ENCODE peak calls at places on chromosome 10, in nine cellular contexts. V is GM12891, H is gastrocnemius medialis, M is suprapubic skin, L is IMR-90, X is HCT116, W is heart left ventricle, N is esophagus muscularis mucosa, T is endothelial cell of umbilical vein. R is an unnamed sample.

GRCh38 chr10:12777840-12778585 is 223.5 kb downstream of the CCDC3 start:
- DNase-seq in V (no peak), H (no peak), M (no peak), L (no peak), X (no peak), W (no peak), N (no peak), T (no peak), R (no peak)

GRCh38 chr10:131239926-131240325 is 71.6 kb downstream of the TCERG1L start:
- DNase-seq in V (no peak), H (no peak), M (no peak), L (no peak), X (no peak), W (no peak), N (no peak), T (no peak), R (no peak)

GRCh38 chr10:649798-650690 is 39.4 kb downstream of the DIP2C start:
- DNase-seq in V (no peak), H (no peak), M (no peak), L (peak; percentile 82), X (no peak), W (no peak), N (no peak), T (no peak), R (no peak)

GRCh38 chr10:110724116-110724701 is 80.1 kb downstream of the RBM20 start:
- DNase-seq in V (no peak), H (no peak), M (no peak), L (no peak), X (no peak), W (no peak), N (no peak), T (no peak), R (no peak)

GRCh38 chr10:104109908-104110662 is 11.9 kb upstream of the SFR1 start:
- DNase-seq in V (no peak), H (no peak), M (no peak), L (peak; percentile 87), X (peak; percentile 90), W (no peak), N (no peak), T (peak; percentile 62), R (no peak)

GRCh38 chr10:133144771-133145170 is 15.2 kb upstream of the KNDC1 start:
- DNase-seq in V (no peak), H (no peak), M (peak; percentile 21), L (no peak), X (no peak), W (no peak), N (no peak), T (no peak), R (no peak)

GRCh38 chr10:97676770-97677581 is 10.1 kb downstream of the AVPI1 start:
- DNase-seq in V (peak; percentile 66), H (no peak), M (no peak), L (peak; percentile 63), X (no peak), W (no peak), N (no peak), T (peak; percentile 61), R (peak; percentile 54)

GRCh38 chr10:22244001-22244400 is 26.2 kb upstream of the EBLN1 start:
- DNase-seq in V (no peak), H (no peak), M (no peak), L (no peak), X (no peak), W (no peak), N (no peak), T (no peak), R (no peak)

GRCh38 chr10:62818426-62819011 is 2.4 kb upstream of the EGR2 start:
- DNase-seq in V (no peak), H (no peak), M (no peak), L (no peak), X (no peak), W (peak; percentile 38), N (no peak), T (peak; percentile 6), R (no peak)

GRCh38 chr10:62817763-62818425 is 1.7 kb upstream of the EGR2 start:
- DNase-seq in V (peak; percentile 81), H (peak; percentile 35), M (peak; percentile 82), L (peak; percentile 61), X (peak; percentile 56), W (peak; percentile 75), N (no peak), T (peak; percentile 62), R (peak; percentile 84)

GRCh38 chr10:62816179-62817119 is at the start of gene EGR2:
- DNase-seq in V (peak; percentile 85), H (peak; percentile 86), M (peak; percentile 97), L (peak; percentile 94), X (peak; percentile 89), W (peak; percentile 93), N (peak; percentile 99), T (peak; percentile 91), R (peak; percentile 84)

GRCh38 chr10:62815373-62816111 is 624 bp downstream of the EGR2 start:
- DNase-seq in V (no peak), H (no peak), M (no peak), L (no peak), X (no peak), W (no peak), N (no peak), T (peak; percentile 15), R (no peak)

GRCh38 chr10:62817120-62817762 is 1.1 kb upstream of the EGR2 start:
- DNase-seq in V (peak; percentile 47), H (peak; percentile 18), M (peak; percentile 76), L (peak; percentile 28), X (no peak), W (peak; percentile 70), N (no peak), T (peak; percentile 29), R (peak; percentile 52)
- TF ChIP-seq POLR2A in V (peak; percentile 55), H (no peak), M (no peak), L (peak; percentile 23), X (no peak), W (no peak), N (no peak), T (no peak), R (peak; percentile 47)

GRCh38 chr10:11469575-11470391 is 141.7 kb downstream of the USP6NL start:
- DNase-seq in V (no peak), H (no peak), M (no peak), L (no peak), X (no peak), W (no peak), N (no peak), T (no peak), R (no peak)
- TF ChIP-seq POLR2A in V (no peak), H (no peak), M (no peak), L (no peak), X (no peak), W (no peak), N (no peak), T (no peak), R (no peak)

GRCh38 chr10:99930731-99931550 is 78.8 kb downstream of the DNMBP start:
- DNase-seq in V (no peak), H (no peak), M (no peak), L (peak; percentile 44), X (peak; percentile 89), W (no peak), N (no peak), T (no peak), R (no peak)

GRCh38 chr10:99929360-99929759 is 80.4 kb downstream of the DNMBP start:
- DNase-seq in V (no peak), H (no peak), M (no peak), L (no peak), X (no peak), W (no peak), N (no peak), T (no peak), R (no peak)

GRCh38 chr10:99926925-99927718 is 82.6 kb downstream of the DNMBP start:
- DNase-seq in V (no peak), H (peak; percentile 11), M (no peak), L (peak; percentile 66), X (no peak), W (peak; percentile 72), N (no peak), T (peak; percentile 91), R (no peak)

GRCh38 chr10:99924856-99925255 is 84.9 kb downstream of the DNMBP start:
- DNase-seq in V (no peak), H (no peak), M (no peak), L (no peak), X (no peak), W (no peak), N (no peak), T (no peak), R (no peak)

DNA sequence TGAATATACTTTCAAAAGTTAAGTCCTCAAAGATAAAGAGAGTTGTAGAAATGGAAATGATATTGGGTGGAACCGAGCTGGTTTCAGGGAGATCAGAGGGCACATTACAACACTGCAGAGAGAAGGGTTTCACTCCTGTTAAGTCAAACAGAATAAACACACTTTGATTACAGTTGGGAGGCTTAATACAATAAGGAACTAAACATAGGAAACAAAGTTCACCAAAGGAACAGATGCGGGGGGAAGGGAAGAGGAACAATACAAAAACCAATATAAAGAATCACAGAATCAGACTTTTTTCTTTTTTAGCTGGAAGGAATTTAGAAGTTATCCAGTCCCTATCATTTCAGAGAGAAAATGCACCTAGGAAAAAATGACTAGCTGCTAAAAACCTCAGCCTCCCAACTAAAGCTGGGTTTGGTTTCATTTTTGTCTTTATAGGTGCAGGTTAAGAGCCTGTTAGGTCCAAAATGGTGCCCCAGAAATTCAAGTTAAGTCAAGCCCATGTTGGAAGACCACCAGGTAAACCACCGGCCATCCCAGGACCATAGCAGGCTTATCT is 81.9 kb downstream of the DNMBP start:
- DNase-seq in V (no peak), H (no peak), M (no peak), L (no peak), X (no peak), W (no peak), N (no peak), T (peak; percentile 77), R (no peak)
- TF ChIP-seq POLR2A in V (no peak), H (no peak), M (no peak), L (no peak), X (no peak), W (no peak), N (no peak), T (peak; percentile 26), R (no peak)

GRCh38 chr10:7308826-7309225 is 102.0 kb downstream of the SFMBT2 start:
- DNase-seq in V (no peak), H (no peak), M (no peak), L (no peak), X (no peak), W (no peak), N (no peak), T (no peak), R (no peak)

GRCh38 chr10:7314068-7314646 is 96.7 kb downstream of the SFMBT2 start:
- DNase-seq in V (no peak), H (no peak), M (no peak), L (no peak), X (no peak), W (no peak), N (peak; percentile 57), T (no peak), R (no peak)

GRCh38 chr10:7310076-7310475 is 100.8 kb downstream of the SFMBT2 start:
- DNase-seq in V (no peak), H (peak; percentile 37), M (no peak), L (no peak), X (no peak), W (no peak), N (peak; percentile 64), T (no peak), R (no peak)

GRCh38 chr10:7312179-7312857 is 98.5 kb downstream of the SFMBT2 start:
- DNase-seq in V (no peak), H (no peak), M (no peak), L (peak; percentile 16), X (no peak), W (no peak), N (no peak), T (no peak), R (no peak)

DNA sequence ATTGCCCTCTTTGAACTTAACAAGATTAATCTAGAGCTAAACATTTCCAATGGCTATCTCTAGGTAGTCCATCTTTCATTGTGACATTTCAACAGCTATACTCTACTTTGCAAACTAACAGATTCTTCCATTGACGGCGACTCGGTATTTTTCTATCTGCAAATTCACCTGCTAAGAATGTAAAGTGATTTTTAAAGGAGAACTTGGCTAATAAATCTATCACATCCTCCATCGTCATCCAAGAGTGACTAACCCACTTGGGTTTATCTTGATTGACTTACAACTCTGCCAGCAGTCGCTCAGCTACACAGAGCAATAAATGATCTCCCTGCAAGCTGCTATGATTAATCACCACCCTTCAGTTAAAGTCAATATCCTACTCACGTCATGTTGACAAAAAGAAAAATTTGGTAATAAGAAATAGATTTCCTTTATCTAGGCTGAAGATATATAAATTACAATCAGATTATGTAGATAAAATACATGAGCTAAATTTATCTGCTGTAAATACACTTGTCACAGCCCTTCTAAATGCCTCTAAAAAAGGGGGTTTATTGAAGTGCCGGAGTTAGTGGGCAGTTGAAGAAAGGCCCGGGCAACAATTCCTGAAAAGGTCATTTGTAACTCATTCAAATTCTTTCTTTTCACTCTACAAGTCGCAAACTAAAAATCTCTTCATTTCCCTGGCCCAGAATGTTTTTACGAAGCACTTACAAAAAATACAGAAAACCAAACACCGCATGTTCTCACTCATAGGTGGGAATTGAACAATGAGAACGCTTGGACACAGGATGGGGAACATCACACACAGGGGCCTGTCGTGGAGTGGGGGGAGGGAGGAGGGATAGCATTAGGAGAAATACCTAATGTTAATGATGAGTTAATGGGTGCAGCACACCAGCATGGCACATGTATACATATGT is 99.3 kb downstream of the SFMBT2 start:
- DNase-seq in V (no peak), H (no peak), M (no peak), L (peak; percentile 13), X (no peak), W (no peak), N (no peak), T (no peak), R (no peak)
- TF ChIP-seq POLR2A in V (no peak), H (no peak), M (no peak), L (no peak), X (no peak), W (no peak), N (no peak), T (no peak), R (no peak)